ENCODE peak calls at places on chromosomes 7 and 10, in seven cellular contexts. D, H, R, F, W, J and L are unnamed samples.

GRCh38 chr7:111083423-111083822 is 7.5 kb upstream of the LRRN3 start:
- DNase-seq in H (no peak), D (no peak), W (no peak), R (no peak), F (no peak), J (peak; percentile 36), L (no peak)

GRCh38 chr10:45553613-45554012 is 119.0 kb downstream of the ZFAND4 start:
- DNase-seq in W (no peak), H (no peak), F (no peak), R (no peak), J (no peak), D (no peak), L (no peak)

GRCh38 chr10:96133135-96133534 is 3.0 kb downstream of the ZNF518A start:
- DNase-seq in R (no peak), H (no peak), F (no peak), W (no peak), J (no peak), D (no peak), L (no peak)

GRCh38 chr7:154695836-154696235 is 307.1 kb downstream of the PAXIP1 start:
- DNase-seq in J (no peak), W (no peak), F (peak; percentile 54), R (no peak), H (no peak), D (no peak), L (no peak)

GRCh38 chr10:80501381-80501912 is 36.3 kb upstream of the SH2D4B start:
- DNase-seq in H (no peak), W (no peak), D (no peak), R (no peak), J (no peak), F (no peak), L (no peak)

GRCh38 chr10:4686644-4686996 is 139.4 kb upstream of the AKR1E2 start:
- DNase-seq in F (no peak), H (no peak), J (peak; percentile 65), W (no peak), R (no peak), D (no peak), L (no peak)

GRCh38 chr7:55247466-55247865 is 117.7 kb upstream of the LANCL2 start:
- DNase-seq in R (no peak), D (no peak), W (no peak), F (no peak), J (peak; percentile 29), H (no peak), L (no peak)

GRCh38 chr7:37552021-37552420 is 103.4 kb upstream of the ELMO1 start:
- DNase-seq in H (no peak), R (no peak), F (no peak), J (no peak), D (no peak), W (no peak), L (no peak)

GRCh38 chr10:59905735-59906416 is 480 bp downstream of the CCDC6 start:
- DNase-seq in R (no peak), W (no peak), F (peak; percentile 84), D (no peak), J (no peak), H (no peak), L (peak; percentile 26)

GRCh38 chr7:1641661-1642260 is 28.3 kb upstream of the ELFN1 start:
- DNase-seq in W (no peak), R (no peak), F (no peak), J (no peak), D (no peak), H (no peak), L (no peak)

GRCh38 chr10:3592424-3592823 is 192.6 kb downstream of the KLF6 start:
- DNase-seq in H (no peak), W (no peak), J (no peak), D (no peak), F (no peak), R (no peak), L (no peak)

GRCh38 chr7:756231-756927 is 29.3 kb upstream of the PRKAR1B start:
- DNase-seq in D (no peak), F (no peak), J (no peak), H (no peak), R (no peak), W (no peak), L (no peak)

GRCh38 chr10:31318382-31318853 is 598 bp upstream of the ZEB1 start:
- DNase-seq in W (peak; percentile 51), R (peak; percentile 41), D (peak; percentile 86), F (peak; percentile 91), J (peak; percentile 77), H (peak; percentile 50), L (peak; percentile 89)

GRCh38 chr7:27141138-27141537 is 2.3 kb downstream of the HOXA5 start:
- DNase-seq in F (no peak), H (no peak), R (no peak), D (no peak), J (no peak), W (no peak), L (no peak)

GRCh38 chr10:102188298-102188940 is 36.2 kb downstream of the NOLC1 start:
- DNase-seq in H (no peak), R (no peak), F (no peak), W (no peak), D (no peak), J (no peak), L (no peak)